ENCODE peak calls at places on chromosomes 4 and X, in ten cellular contexts. T is NCI-H2081; N is activated T-helper 1 cell treated with anti-CD3 and anti-CD28 coated beads, Interleukin-2, amount 50 U/mL, for 16 hours; A is posterior cingulate gyrus; I is SK-N-DZ; P is NCI-H1105; S is retina; Q is stimulated activated CD4-positive, alpha-beta T cell treated with anti-CD3 and anti-CD28 coated beads, TNF-alpha, amount 100 ng/mL, for 1 hour; Z is GM10248; H is T-helper 17 cell. J is an unnamed sample.

GRCh38 chrX:14095702-14096101 is 66.0 kb upstream of the GEMIN8 start:
- DNase-seq in N (no peak), H (peak), I (peak), Q (no peak), A (peak), T (no peak), Z (peak), P (no peak), S (peak), J (peak)

GRCh38 chr4:74630551-74630950 is 163.8 kb downstream of the BTC start:
- DNase-seq in N (no peak), P (no peak), S (no peak), Z (no peak), H (no peak), I (no peak), Q (no peak), A (no peak), T (no peak), J (no peak)

GRCh38 chr4:28926156-28926555 is 1794.0 kb upstream of the PCDH7 start:
- DNase-seq in Z (no peak), P (no peak), A (no peak), I (no peak), Q (no peak), H (no peak), N (no peak), S (no peak), T (no peak), J (no peak)

GRCh38 chrX:45699158-45699557 is 498.5 kb upstream of the DIPK2B start:
- DNase-seq in H (no peak), P (no peak), T (no peak), Z (no peak), Q (no peak), I (no peak), S (no peak), N (no peak), A (no peak), J (no peak)

GRCh38 chr4:105551968-105552746 is at the start of gene ARHGEF38:
- DNase-seq in T (peak), N (no peak), S (no peak), I (no peak), A (no peak), Z (no peak), H (no peak), Q (no peak), P (no peak), J (no peak)

GRCh38 chr4:45693746-45694145 is 430.1 kb downstream of the GABRG1 start:
- DNase-seq in Q (no peak), S (no peak), P (peak), A (no peak), T (no peak), Z (no peak), H (no peak), I (no peak), N (no peak), J (no peak)

GRCh38 chrX:74085642-74086236 is 218.2 kb upstream of the ZCCHC13 start:
- DNase-seq in S (no peak), N (no peak), T (no peak), P (no peak), H (no peak), I (no peak), Q (no peak), Z (no peak), A (no peak), J (no peak)

GRCh38 chr4:158823461-158823873 is 54.6 kb downstream of the FNIP2 start:
- DNase-seq in N (no peak), Q (no peak), S (no peak), I (peak), Z (no peak), H (no peak), P (no peak), A (no peak), T (no peak), J (no peak)

GRCh38 chrX:134373736-134374135 is 86.2 kb upstream of the HPRT1 start:
- DNase-seq in N (no peak), H (no peak), Z (no peak), S (no peak), A (no peak), T (no peak), Q (no peak), P (no peak), I (no peak), J (no peak)

GRCh38 chr4:140250989-140251552 is 97.1 kb upstream of the MAML3 start:
- DNase-seq in Z (no peak), S (peak), T (no peak), N (no peak), P (no peak), H (no peak), A (no peak), I (peak), Q (no peak), J (no peak)

GRCh38 chr4:108683479-108683878 is 33.1 kb downstream of the OSTC start:
- DNase-seq in S (peak), Q (no peak), T (no peak), H (no peak), N (no peak), A (no peak), I (no peak), Z (peak), P (no peak), J (peak)

GRCh38 chr4:25928956-25929336 is 14.9 kb downstream of the SMIM20 start:
- DNase-seq in Z (no peak), A (no peak), N (no peak), T (peak), Q (no peak), P (no peak), S (no peak), H (no peak), I (no peak), J (no peak)

GRCh38 chrX:69398881-69399280 is 105.2 kb upstream of the NALF2 start:
- DNase-seq in P (no peak), T (no peak), A (no peak), N (no peak), Z (no peak), H (no peak), Q (no peak), S (no peak), I (no peak), J (no peak)

GRCh38 chrX:17022205-17022604 is 75.7 kb downstream of the REPS2 start:
- DNase-seq in N (no peak), Q (no peak), S (no peak), P (no peak), H (no peak), A (no peak), T (no peak), I (no peak), Z (no peak), J (no peak)

GRCh38 chrX:22246620-22247019 is 26.1 kb upstream of the CBLL2 start:
- DNase-seq in Z (no peak), I (no peak), S (no peak), N (no peak), H (no peak), P (no peak), Q (no peak), T (no peak), A (no peak), J (no peak)

GRCh38 chr4:7705602-7706001 is 234.1 kb downstream of the AFAP1 start:
- DNase-seq in N (no peak), A (no peak), Z (no peak), P (no peak), H (no peak), S (no peak), Q (no peak), T (no peak), I (no peak), J (no peak)

GRCh38 chrX:8971116-8971515 is 62.8 kb downstream of the FAM9B start:
- DNase-seq in Q (no peak), S (no peak), A (no peak), T (peak), I (peak), Z (no peak), H (no peak), N (no peak), P (no peak), J (peak)

GRCh38 chr4:160825644-160826338 is 1338.0 kb downstream of the FSTL5 start:
- DNase-seq in Z (no peak), I (peak), S (no peak), A (no peak), H (no peak), Q (no peak), N (no peak), T (no peak), P (no peak), J (no peak)

GRCh38 chrX:17442898-17443297 is 67.9 kb downstream of the NHS start:
- DNase-seq in N (no peak), H (no peak), S (no peak), Z (no peak), A (no peak), Q (no peak), T (no peak), I (no peak), P (no peak), J (no peak)

GRCh38 chrX:152733261-152733975 is at the start of the genes CSAG1 and MAGEA12:
- DNase-seq in Q (no peak), S (no peak), A (no peak), N (no peak), P (peak), T (peak), Z (no peak), I (peak), H (no peak), J (peak)

GRCh38 chrX:105190252-105190853 is 30.1 kb downstream of the TEX13A start:
- DNase-seq in A (no peak), T (peak), Q (no peak), P (peak), I (peak), N (no peak), H (no peak), Z (peak), S (peak), J (peak)

GRCh38 chr4:7247946-7248345 is 55.6 kb downstream of the SORCS2 start:
- DNase-seq in T (no peak), S (no peak), A (no peak), H (no peak), Q (no peak), P (no peak), Z (no peak), N (no peak), I (no peak), J (no peak)

GRCh38 chrX:31603411-31604120 is 531.7 kb upstream of the FTHL17 start:
- DNase-seq in P (no peak), H (no peak), Z (no peak), N (no peak), S (no peak), Q (no peak), I (no peak), A (no peak), T (no peak), J (no peak)

GRCh38 chrX:136202889-136203288 is 48.3 kb downstream of the MAP7D3 start:
- DNase-seq in Z (no peak), Q (no peak), S (no peak), I (no peak), P (no peak), N (no peak), A (no peak), T (no peak), H (no peak), J (no peak)

GRCh38 chr4:24917076-24917856 is 4.4 kb upstream of the CCDC149 start:
- DNase-seq in P (no peak), H (no peak), Q (no peak), S (peak), Z (no peak), T (no peak), I (peak), N (no peak), A (no peak), J (no peak)

J was measured in SK-N-SH.